ENCODE peak calls at places on chromosome 21, in four cellular contexts. J, E, K and X are unnamed samples.

GRCh38 chr21:35257413-35257812 is 208.3 kb upstream of the RUNX1 start:
- DNase-seq in J (peak; percentile 68), E (no peak), K (peak; percentile 68), X (peak; percentile 69)

GRCh38 chr21:34945288-34945687 is 103.8 kb downstream of the RUNX1 start:
- DNase-seq in J (no peak), E (no peak), K (no peak), X (no peak)

GRCh38 chr21:44405948-44406872 is 49.1 kb upstream of the LRRC3 start:
- DNase-seq in J (no peak), E (no peak), K (no peak), X (no peak)

GRCh38 chr21:29240136-29240535 is 58.6 kb upstream of the BACH1 start:
- DNase-seq in J (no peak), E (no peak), K (no peak), X (no peak)

GRCh38 chr21:29196021-29196663 is 65.7 kb downstream of the MAP3K7CL start:
- DNase-seq in J (peak; percentile 66), E (peak; percentile 32), K (peak; percentile 77), X (peak; percentile 92)

GRCh38 chr21:28882345-28882744 is 110.3 kb downstream of the LTN1 start:
- DNase-seq in J (no peak), E (no peak), K (no peak), X (no peak)

GRCh38 chr21:21101911-21102310 is 103.7 kb downstream of the NCAM2 start:
- DNase-seq in J (no peak), E (no peak), K (no peak), X (peak; percentile 2)

GRCh38 chr21:35646606-35647005 is 413.7 kb downstream of the SETD4 start:
- DNase-seq in J (no peak), E (no peak), K (no peak), X (no peak)

GRCh38 chr21:46550511-46550941 is 54.4 kb downstream of the S100B start:
- DNase-seq in J (peak; percentile 37), E (peak; percentile 45), K (no peak), X (no peak)

GRCh38 chr21:34688145-34688544 is 19.4 kb downstream of the CLIC6 start:
- DNase-seq in J (no peak), E (no peak), K (peak; percentile 15), X (no peak)

GRCh38 chr21:20272791-20273362 is 725.3 kb upstream of the NCAM2 start:
- DNase-seq in J (no peak), E (no peak), K (no peak), X (peak; percentile 2)

GRCh38 chr21:45596704-45597318 is 46.7 kb upstream of the PCBP3 start:
- DNase-seq in J (peak; percentile 85), E (peak; percentile 78), K (peak; percentile 48), X (peak; percentile 57)

GRCh38 chr21:43340491-43341348 is 86.2 kb downstream of the SIK1 start:
- DNase-seq in J (no peak), E (no peak), K (peak; percentile 51), X (peak; percentile 85)
- H3K27ac ChIP-seq in J (no peak overlapping the region), E (no peak overlapping the region), K (peak overlapping the region; percentile 28), X (peak overlapping the region; percentile 79)

GRCh38 chr21:15552914-15553491 is 176.8 kb upstream of the USP25 start:
- DNase-seq in J (no peak), E (no peak), K (no peak), X (peak; percentile 15)
- TF ChIP-seq CTCF in J (no peak), E (peak; percentile 71), K (peak; percentile 38), X (peak; percentile 38)

GRCh38 chr21:38562182-38562581 is 63.9 kb upstream of the ERG start:
- DNase-seq in J (no peak), E (no peak), K (no peak), X (no peak)
- H3K27ac ChIP-seq in J (no peak overlapping the region), E (no peak overlapping the region), K (no peak overlapping the region), X (no peak overlapping the region)

GRCh38 chr21:27772816-27773215 is 805.9 kb upstream of the ADAMTS5 start:
- DNase-seq in J (no peak), E (no peak), K (no peak), X (no peak)

GRCh38 chr21:27764056-27764455 is 797.2 kb upstream of the ADAMTS5 start:
- DNase-seq in J (no peak), E (no peak), K (no peak), X (no peak)

GRCh38 chr21:27771938-27772505 is 805.1 kb upstream of the ADAMTS5 start:
- DNase-seq in J (no peak), E (no peak), K (no peak), X (no peak)

DNA sequence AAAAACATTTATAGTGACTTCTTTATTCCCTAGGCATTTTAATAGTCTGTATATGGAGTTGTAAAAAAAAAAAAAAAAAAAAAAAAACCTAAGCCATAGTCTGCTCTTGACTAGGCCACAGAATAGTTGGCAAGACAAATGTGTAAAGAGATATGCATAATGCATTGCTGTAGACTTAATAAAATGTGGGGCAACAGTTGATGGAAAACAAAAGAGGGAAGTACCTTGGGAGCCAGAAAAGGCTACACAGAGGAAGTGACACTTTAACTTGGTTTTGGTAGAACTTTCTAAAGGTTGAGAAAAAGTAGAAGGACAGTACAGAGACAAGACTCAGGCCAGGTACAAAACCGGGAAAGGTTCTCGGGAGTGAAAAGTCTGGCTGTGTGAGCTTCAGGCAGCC is 802.9 kb upstream of the ADAMTS5 start:
- DNase-seq in J (no peak), E (no peak), K (no peak), X (no peak)
- TF ChIP-seq CTCF in J (no peak), E (no peak), K (no peak), X (no peak)

DNA sequence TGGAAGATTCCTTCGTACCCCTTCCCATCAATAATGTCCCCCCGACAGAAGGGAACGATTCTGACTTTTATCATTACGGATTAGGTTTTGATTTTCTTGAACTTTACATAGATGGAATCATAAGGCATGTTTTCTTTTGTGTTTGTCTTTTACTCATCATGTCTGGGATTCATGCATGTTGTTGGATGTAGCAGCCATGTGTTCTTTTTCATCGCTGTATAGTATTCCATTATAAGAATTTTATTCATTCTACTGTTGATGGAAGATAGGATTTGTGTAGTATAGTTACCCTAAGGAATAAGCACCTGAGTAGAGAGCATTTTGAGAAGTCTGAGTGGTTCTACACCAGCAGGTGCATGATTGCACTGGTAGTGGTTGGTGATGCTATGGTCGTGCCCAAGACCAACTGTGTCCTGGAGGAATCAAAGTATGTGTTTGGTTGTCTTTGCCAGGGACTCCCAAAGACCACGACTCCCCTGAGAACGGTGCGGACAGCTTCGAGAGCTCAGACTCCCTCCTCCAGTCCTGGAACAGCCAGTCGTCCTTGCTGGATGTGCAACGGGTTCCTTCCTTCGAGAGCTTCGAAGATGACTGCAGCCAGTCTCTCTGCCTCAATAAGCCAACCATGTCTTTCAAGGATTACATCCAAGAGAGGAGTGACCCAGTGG is 13.5 kb downstream of the ETS2 start:
- DNase-seq in J (no peak), E (no peak), K (no peak), X (no peak)
- H3K27ac ChIP-seq in J (peak overlapping the region; percentile 59), E (no peak overlapping the region), K (peak overlapping the region; percentile 51), X (peak overlapping the region; percentile 82)

GRCh38 chr21:38291875-38292274 is 35.1 kb downstream of the KCNJ15 start:
- DNase-seq in J (no peak), E (no peak), K (no peak), X (no peak)
- TF ChIP-seq CTCF in J (no peak), E (no peak), K (no peak), X (no peak)

DNA sequence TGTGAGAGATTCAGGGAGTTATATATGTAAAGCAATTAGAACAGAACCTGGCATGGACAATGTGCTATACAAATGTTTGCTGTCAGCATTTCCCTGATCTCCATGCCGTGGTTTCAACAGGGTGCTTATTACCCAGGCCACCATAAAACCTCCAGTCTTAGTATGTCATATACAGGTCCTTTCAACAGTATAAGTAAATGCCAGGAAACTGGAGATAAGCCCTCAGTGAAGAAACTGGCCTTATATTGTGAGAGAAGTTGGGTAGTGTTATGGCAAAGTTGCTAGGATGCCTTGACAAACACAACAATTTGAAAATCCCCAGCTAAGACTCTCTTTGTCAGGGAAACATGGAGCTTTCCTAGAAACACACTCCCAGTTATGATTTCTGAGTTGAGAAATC is 850.2 kb upstream of the ADAMTS5 start:
- DNase-seq in J (no peak), E (no peak), K (no peak), X (no peak)
- H3K27ac ChIP-seq in J (peak overlapping the region; percentile 45), E (no peak overlapping the region), K (no peak overlapping the region), X (no peak overlapping the region)